ENCODE peak calls at places on chromosomes 2 and 18, in eight cellular contexts. F is mesenteric fat pad, K is cardiac fibroblast, J is fibroblast of the aortic adventitia, X is upper lobe of right lung, Q is RWPE2, S is endothelial cell, T is GM19239. Z is an unnamed sample.

GRCh38 chr2:65326276-65326675 is 98.6 kb downstream of the ACTR2 start:
- DNase-seq in F (no peak), K (no peak), J (no peak), X (no peak), Q (no peak), S (no peak), T (no peak), Z (no peak)

GRCh38 chr2:7450188-7451156 is 533.3 kb downstream of the RNF144A start:
- DNase-seq in F (no peak), K (no peak), J (no peak), X (no peak), Q (no peak), S (no peak), T (no peak), Z (no peak)

GRCh38 chr18:48735070-48735676 is 196.3 kb downstream of the CTIF start:
- DNase-seq in F (no peak), K (peak; percentile 51), J (no peak), X (no peak), Q (no peak), S (no peak), T (no peak), Z (no peak)

GRCh38 chr18:45621068-45621511 is 5.8 kb downstream of the SLC14A2 start:
- DNase-seq in F (no peak), K (peak; percentile 58), J (peak; percentile 62), X (no peak), Q (no peak), S (peak; percentile 41), T (peak; percentile 47), Z (peak; percentile 35)

GRCh38 chr18:63515799-63516198 is 26.4 kb upstream of the SERPINB12 start:
- DNase-seq in F (no peak), K (no peak), J (no peak), X (no peak), Q (no peak), S (no peak), T (no peak), Z (no peak)

GRCh38 chr2:230913406-230913805 is 11.6 kb downstream of the GPR55 start:
- DNase-seq in F (no peak), K (peak; percentile 37), J (peak; percentile 8), X (peak; percentile 38), Q (peak; percentile 8), S (no peak), T (no peak), Z (no peak)

GRCh38 chr18:79578396-79579260 is 101.0 kb upstream of the CTDP1 start:
- DNase-seq in F (peak; percentile 87), K (no peak), J (no peak), X (peak; percentile 59), Q (no peak), S (no peak), T (no peak), Z (no peak)

GRCh38 chr2:3079959-3080948 is 297.4 kb downstream of the EIPR1 start:
- DNase-seq in F (no peak), K (no peak), J (no peak), X (no peak), Q (no peak), S (no peak), T (no peak), Z (no peak)

GRCh38 chr2:660477-661214 is 16.6 kb downstream of the TMEM18 start:
- DNase-seq in F (no peak), K (no peak), J (no peak), X (no peak), Q (no peak), S (no peak), T (no peak), Z (no peak)

GRCh38 chr2:179861027-179861776 is at the start of gene ZNF385B:
- DNase-seq in F (no peak), K (no peak), J (peak; percentile 18), X (peak; percentile 67), Q (no peak), S (peak; percentile 45), T (peak; percentile 9), Z (peak; percentile 9)

GRCh38 chr18:70149616-70150301 is 55.7 kb downstream of the RTTN start:
- DNase-seq in F (no peak), K (no peak), J (no peak), X (no peak), Q (no peak), S (no peak), T (no peak), Z (no peak)

Z was measured in NCI-H1436.